ENCODE peak calls at places on chromosomes 1 and 21, in ten cellular contexts. I is foreskin melanocyte; L is stimulated activated CD4-positive, alpha-beta T cell treated with anti-CD3 and anti-CD28 coated beads, Interleukin-1b, Interleukin-23, amount 100 ng/mL, for 1 hour; P is RWPE1; X is activated naive CD4-positive, alpha-beta T cell treated with Interleukin-2 at 50 U/mL for 16 hours; C is epithelial cell of esophagus; H is anterior cingulate cortex; Q is NCI-H2081; U is IMR-90; M is left cardiac atrium. W is an unnamed sample.

GRCh38 chr1:69451196-69451595 is 116.5 kb upstream of the LRRC7 start:
- DNase-seq in C (no peak), I (no peak), H (no peak), L (no peak), X (no peak), P (no peak), M (no peak), Q (no peak), U (no peak), W (no peak)

GRCh38 chr1:231202125-231202633 is 38.8 kb upstream of the GNPAT start:
- DNase-seq in Q (no peak), X (no peak), U (no peak), C (no peak), H (no peak), I (no peak), P (no peak), L (no peak), M (no peak), W (no peak)

GRCh38 chr1:151282883-151283725 is 1.0 kb downstream of the ZNF687 start:
- DNase-seq in I (no peak), H (no peak), Q (no peak), X (peak; percentile 27), C (peak; percentile 31), P (peak; percentile 33), L (no peak), M (peak; percentile 44), U (no peak), W (peak; percentile 46)

GRCh38 chr1:66464802-66465201 is 69.2 kb upstream of the SGIP1 start:
- DNase-seq in H (no peak), M (no peak), U (peak; percentile 99), X (no peak), C (peak; percentile 98), Q (no peak), L (no peak), I (no peak), P (peak; percentile 83), W (peak; percentile 96)

GRCh38 chr1:85361106-85361505 is 84.7 kb upstream of the BCL10 start:
- DNase-seq in Q (no peak), X (no peak), L (no peak), U (peak; percentile 87), M (no peak), H (no peak), P (no peak), I (no peak), C (no peak), W (no peak)

GRCh38 chr21:31366825-31367224 is 22.8 kb upstream of the TIAM1 start:
- DNase-seq in I (no peak), L (no peak), U (peak; percentile 86), Q (no peak), M (no peak), C (peak; percentile 92), P (peak; percentile 83), X (no peak), H (no peak), W (peak; percentile 69)

GRCh38 chr1:203103201-203103600 is 17.4 kb upstream of the MYOG start:
- DNase-seq in X (no peak), C (no peak), H (no peak), L (no peak), M (no peak), Q (no peak), I (no peak), U (no peak), P (no peak), W (no peak)

GRCh38 chr1:19456915-19457554 is 28.3 kb downstream of the CAPZB start:
- DNase-seq in H (no peak), L (no peak), Q (no peak), M (no peak), P (no peak), C (no peak), U (peak; percentile 41), X (no peak), I (no peak), W (no peak)

GRCh38 chr1:78102082-78102481 is 56.3 kb downstream of the GIPC2 start:
- DNase-seq in Q (no peak), X (no peak), U (peak; percentile 95), H (no peak), M (no peak), L (no peak), P (no peak), I (no peak), C (peak; percentile 32), W (peak; percentile 32)

GRCh38 chr1:38567401-38567800 is 292.2 kb downstream of the RRAGC start:
- DNase-seq in Q (no peak), U (no peak), M (no peak), X (no peak), P (no peak), I (peak; percentile 81), L (no peak), H (no peak), C (no peak), W (no peak)

GRCh38 chr1:164601399-164602141 is 42.6 kb downstream of the PBX1 start:
- DNase-seq in C (no peak), M (no peak), P (no peak), I (no peak), L (no peak), H (no peak), U (no peak), X (no peak), Q (no peak), W (no peak)

GRCh38 chr1:167599839-167600581 is 30.0 kb upstream of the RCSD1 start:
- DNase-seq in I (peak; percentile 29), L (no peak), Q (no peak), M (peak; percentile 31), X (peak; percentile 27), P (peak; percentile 36), U (peak; percentile 22), H (no peak), C (peak; percentile 45), W (peak; percentile 36)

GRCh38 chr1:67784545-67785186 is 48.6 kb downstream of the GNG12 start:
- DNase-seq in Q (no peak), I (no peak), U (peak; percentile 27), P (no peak), L (no peak), M (no peak), X (no peak), H (no peak), C (peak; percentile 61), W (no peak)

GRCh38 chr1:47317841-47318240 is 3.9 kb upstream of the STIL start:
- DNase-seq in C (peak; percentile 78), H (no peak), I (peak; percentile 30), U (peak; percentile 96), X (no peak), P (no peak), M (no peak), Q (no peak), L (no peak), W (peak; percentile 57)

GRCh38 chr1:221912230-221912629 is 170.3 kb upstream of the DUSP10 start:
- DNase-seq in Q (no peak), L (no peak), X (peak; percentile 31), I (no peak), M (no peak), P (no peak), C (peak; percentile 51), H (no peak), U (peak; percentile 44), W (no peak)

W was measured in RKO.